ENCODE peak calls at places on chromosome 5, in seven cellular contexts. One of them, this sample, is unnamed.

GRCh38 chr5:1186351-1187233 is 14.8 kb upstream of the SLC6A19 start:
- DNase-seq in MM.1S: no peak
- DNase-seq in SK-N-SH: no peak
- DNase-seq in IMR-90: no peak
- DNase-seq in HepG2: peak
- DNase-seq in fibroblast of lung: no peak
- DNase-seq in astrocyte: no peak
- DNase-seq in this sample: peak

GRCh38 chr5:143653256-143653655 is 158.7 kb upstream of the HMHB1 start:
- DNase-seq in MM.1S: no peak
- DNase-seq in IMR-90: no peak
- DNase-seq in astrocyte: no peak
- DNase-seq in fibroblast of lung: no peak
- DNase-seq in HepG2: no peak
- DNase-seq in SK-N-SH: no peak
- DNase-seq in this sample: no peak

GRCh38 chr5:81779125-81779934 is 28.4 kb upstream of the SSBP2 start:
- DNase-seq in MM.1S: peak
- DNase-seq in HepG2: no peak
- DNase-seq in IMR-90: peak
- DNase-seq in SK-N-SH: peak
- DNase-seq in astrocyte: no peak
- DNase-seq in fibroblast of lung: peak
- DNase-seq in this sample: peak

GRCh38 chr5:31639488-31640011 is 619 bp downstream of the PDZD2 start:
- DNase-seq in SK-N-SH: no peak
- DNase-seq in astrocyte: no peak
- DNase-seq in HepG2: no peak
- DNase-seq in MM.1S: no peak
- DNase-seq in fibroblast of lung: no peak
- DNase-seq in IMR-90: no peak
- DNase-seq in this sample: peak

GRCh38 chr5:44046581-44047327 is 342.5 kb downstream of the FGF10 start:
- DNase-seq in IMR-90: no peak
- DNase-seq in astrocyte: no peak
- DNase-seq in SK-N-SH: no peak
- DNase-seq in HepG2: no peak
- DNase-seq in MM.1S: no peak
- DNase-seq in fibroblast of lung: peak
- DNase-seq in this sample: no peak

GRCh38 chr5:172939561-172939960 is 19.7 kb upstream of the RPL26L1 start:
- DNase-seq in MM.1S: no peak
- DNase-seq in astrocyte: no peak
- DNase-seq in HepG2: no peak
- DNase-seq in SK-N-SH: no peak
- DNase-seq in fibroblast of lung: peak
- DNase-seq in IMR-90: peak
- DNase-seq in this sample: peak

GRCh38 chr5:1701194-1701593 is 98.4 kb downstream of the MRPL36 start:
- DNase-seq in MM.1S: no peak
- DNase-seq in IMR-90: no peak
- DNase-seq in SK-N-SH: no peak
- DNase-seq in astrocyte: no peak
- DNase-seq in fibroblast of lung: no peak
- DNase-seq in HepG2: no peak
- DNase-seq in this sample: no peak

GRCh38 chr5:121273818-121274433 is 577.8 kb upstream of the FTMT start:
- DNase-seq in HepG2: peak
- DNase-seq in IMR-90: peak
- DNase-seq in fibroblast of lung: peak
- DNase-seq in SK-N-SH: no peak
- DNase-seq in MM.1S: no peak
- DNase-seq in astrocyte: peak
- DNase-seq in this sample: no peak

GRCh38 chr5:84715686-84716085 is 331.0 kb upstream of the EDIL3 start:
- DNase-seq in MM.1S: no peak
- DNase-seq in astrocyte: no peak
- DNase-seq in HepG2: no peak
- DNase-seq in SK-N-SH: no peak
- DNase-seq in fibroblast of lung: no peak
- DNase-seq in IMR-90: no peak
- DNase-seq in this sample: no peak

DNA sequence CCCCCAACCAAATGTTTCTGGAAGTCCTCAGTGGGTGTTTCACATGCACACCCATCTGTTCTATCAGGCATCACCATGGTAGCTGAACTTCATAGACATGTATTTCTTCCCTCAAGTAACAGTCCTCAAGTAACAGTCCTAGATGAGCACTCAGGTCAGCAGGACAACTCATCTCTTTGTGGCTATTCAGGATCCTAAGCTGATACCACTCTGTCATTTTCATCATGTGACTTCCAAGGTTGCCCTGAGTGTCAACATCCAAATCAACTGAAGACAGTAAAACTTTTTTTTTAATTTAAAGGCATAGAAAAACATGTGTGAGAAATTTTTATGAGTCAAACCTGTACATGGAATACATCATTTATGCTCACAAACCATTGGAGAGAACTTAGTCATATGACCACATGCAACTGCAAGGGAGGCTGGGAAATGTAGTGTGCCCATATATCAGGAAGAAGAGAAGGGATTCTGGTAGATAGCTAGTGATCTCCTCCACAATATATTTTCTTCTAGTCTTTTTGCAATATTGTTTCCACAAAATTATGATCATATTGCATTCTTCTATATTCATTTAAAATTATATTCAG is 64.2 kb upstream of the FST start:
- DNase-seq in HepG2: no peak
- DNase-seq in SK-N-SH: no peak
- DNase-seq in astrocyte: no peak
- DNase-seq in MM.1S: no peak
- DNase-seq in fibroblast of lung: no peak
- DNase-seq in IMR-90: no peak
- DNase-seq in this sample: no peak
- H3K9ac ChIP-seq in HepG2: no peak
- H3K9ac ChIP-seq in SK-N-SH: no peak
- H3K9ac ChIP-seq in astrocyte: no peak
- H3K9ac ChIP-seq in MM.1S: no peak
- H3K9ac ChIP-seq in fibroblast of lung: no peak
- H3K9ac ChIP-seq in IMR-90: no peak
- H3K9ac ChIP-seq in this sample: no peak

GRCh38 chr5:66209350-66209749 is 65.2 kb downstream of the SREK1 start:
- DNase-seq in MM.1S: no peak
- DNase-seq in astrocyte: no peak
- DNase-seq in HepG2: no peak
- DNase-seq in fibroblast of lung: no peak
- DNase-seq in SK-N-SH: no peak
- DNase-seq in IMR-90: no peak
- DNase-seq in this sample: no peak
- TF ChIP-seq CTCF in MM.1S: no peak
- TF ChIP-seq CTCF in astrocyte: no peak
- TF ChIP-seq CTCF in HepG2: peak
- TF ChIP-seq CTCF in fibroblast of lung: no peak
- TF ChIP-seq CTCF in SK-N-SH: no peak
- TF ChIP-seq CTCF in IMR-90: no peak
- TF ChIP-seq CTCF in this sample: no peak

GRCh38 chr5:59003641-59004040 is 420.8 kb downstream of the RAB3C start:
- DNase-seq in fibroblast of lung: no peak
- DNase-seq in SK-N-SH: no peak
- DNase-seq in HepG2: no peak
- DNase-seq in MM.1S: no peak
- DNase-seq in IMR-90: no peak
- DNase-seq in astrocyte: no peak
- DNase-seq in this sample: no peak
- H3K4me3 ChIP-seq in fibroblast of lung: no peak
- H3K4me3 ChIP-seq in SK-N-SH: no peak
- H3K4me3 ChIP-seq in HepG2: no peak
- H3K4me3 ChIP-seq in MM.1S: no peak
- H3K4me3 ChIP-seq in IMR-90: no peak
- H3K4me3 ChIP-seq in astrocyte: no peak
- H3K4me3 ChIP-seq in this sample: no peak

DNA sequence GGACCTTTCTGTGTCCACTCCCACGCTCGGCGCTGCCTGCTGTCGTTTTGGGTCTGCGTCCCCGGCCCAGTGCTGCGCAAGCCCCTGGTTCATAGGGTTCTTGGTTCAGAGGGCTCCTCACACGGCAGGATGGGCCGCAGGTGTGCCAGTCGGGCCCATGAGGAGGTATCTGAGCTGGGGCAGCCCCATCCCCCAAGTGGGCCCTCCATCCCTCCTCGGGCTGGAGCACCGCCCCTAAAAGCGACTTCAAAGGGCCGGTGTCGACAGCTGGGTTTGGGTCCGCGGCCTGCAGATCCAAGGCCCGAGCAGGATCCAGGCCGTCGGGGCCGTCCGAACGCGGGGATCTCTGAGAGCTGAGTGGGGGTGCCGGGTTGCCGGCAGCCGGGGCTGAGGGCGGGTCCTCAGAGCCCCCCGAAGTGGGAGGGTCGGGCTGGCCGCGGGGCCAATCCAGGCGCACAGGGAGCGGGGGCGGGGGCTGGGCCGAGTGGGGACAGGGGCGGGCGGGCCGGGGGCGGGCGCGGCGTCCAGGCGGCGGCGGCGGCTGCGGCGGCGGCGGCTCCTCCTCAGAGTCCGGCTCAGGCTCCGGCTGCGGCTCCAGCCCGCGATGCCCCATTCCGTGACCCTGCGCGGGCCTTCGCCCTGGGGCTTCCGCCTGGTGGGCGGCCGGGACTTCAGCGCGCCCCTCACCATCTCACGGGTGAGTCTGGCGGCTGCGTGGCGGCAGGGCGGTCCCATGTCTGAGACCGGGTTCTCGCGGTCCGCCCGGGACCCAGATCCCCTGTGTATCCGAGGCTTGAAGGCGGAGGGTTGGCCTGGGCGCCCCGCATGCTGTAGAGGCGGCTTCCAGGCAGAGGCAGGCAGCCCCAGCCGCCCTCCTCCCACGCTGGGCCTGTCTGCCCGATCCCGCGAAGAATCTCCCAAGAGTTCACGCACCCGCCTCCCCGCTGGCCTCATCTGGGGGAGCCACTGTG is at the start of gene PDLIM4:
- DNase-seq in astrocyte: peak
- DNase-seq in IMR-90: no peak
- DNase-seq in MM.1S: no peak
- DNase-seq in fibroblast of lung: peak
- DNase-seq in HepG2: no peak
- DNase-seq in SK-N-SH: peak
- DNase-seq in this sample: peak
- H3K9ac ChIP-seq in astrocyte: peak
- H3K9ac ChIP-seq in IMR-90: peak
- H3K9ac ChIP-seq in MM.1S: no peak
- H3K9ac ChIP-seq in fibroblast of lung: peak
- H3K9ac ChIP-seq in HepG2: peak
- H3K9ac ChIP-seq in SK-N-SH: peak
- H3K9ac ChIP-seq in this sample: peak

This sample was measured in kidney.